ENCODE peak calls at places on chromosomes 12 and 14, in six cellular contexts. J, I, C, V, B and K are unnamed samples.

GRCh38 chr12:69254046-69254445 is 14.7 kb downstream of the CPSF6 start:
- DNase-seq in B (peak; percentile 17), I (no peak), V (no peak), J (no peak), C (peak; percentile 67), K (no peak)

GRCh38 chr12:117707861-117708260 is 260.9 kb downstream of the KSR2 start:
- DNase-seq in C (no peak), J (no peak), V (no peak), I (no peak), B (no peak), K (no peak)

GRCh38 chr12:96487214-96487613 is 2.2 kb upstream of the CFAP54 start:
- DNase-seq in V (no peak), J (no peak), I (no peak), B (no peak), C (peak; percentile 91), K (no peak)

GRCh38 chr14:98143566-98143965 is 1128.4 kb downstream of the BCL11B start:
- DNase-seq in I (no peak), V (no peak), J (no peak), B (no peak), C (no peak), K (no peak)

GRCh38 chr14:36835145-36835544 is 173.5 kb downstream of the PAX9 start:
- DNase-seq in I (no peak), V (no peak), C (no peak), J (no peak), B (no peak), K (no peak)

GRCh38 chr14:68730811-68731425 is 61.9 kb downstream of the ZFP36L1 start:
- DNase-seq in J (no peak), I (no peak), C (no peak), V (no peak), B (no peak), K (no peak)

GRCh38 chr12:31235868-31236395 is 90.0 kb downstream of the SINHCAF start:
- DNase-seq in J (no peak), I (no peak), C (peak; percentile 6), B (no peak), V (no peak), K (no peak)

GRCh38 chr14:31880935-31881334 is 196.2 kb upstream of the ARHGAP5 start:
- DNase-seq in V (no peak), J (no peak), B (no peak), C (peak; percentile 92), I (peak; percentile 34), K (no peak)

GRCh38 chr12:38386238-38386985 is 69.8 kb downstream of the ALG10B start:
- DNase-seq in B (no peak), C (no peak), J (no peak), V (no peak), I (peak; percentile 36), K (no peak)

GRCh38 chr14:89719371-89720075 is 235.0 kb downstream of the EFCAB11 start:
- DNase-seq in C (no peak), I (no peak), J (no peak), B (no peak), V (no peak), K (no peak)

GRCh38 chr14:38208825-38209562 is 1.3 kb downstream of the SSTR1 start:
- DNase-seq in B (no peak), J (no peak), V (no peak), C (peak; percentile 53), I (no peak), K (no peak)

GRCh38 chr12:22543246-22544037 is 900 bp downstream of the C2CD5 start:
- DNase-seq in B (peak; percentile 29), V (peak; percentile 57), J (peak; percentile 19), C (peak; percentile 22), I (no peak), K (peak; percentile 63)

GRCh38 chr12:6275609-6276246 is 34.8 kb upstream of the PLEKHG6 start:
- DNase-seq in B (no peak), I (no peak), V (no peak), C (no peak), J (no peak), K (no peak)

GRCh38 chr12:121038861-121039654 is at the start of gene OASL:
- DNase-seq in B (peak; percentile 57), C (peak; percentile 89), I (peak; percentile 80), J (peak; percentile 5), V (no peak), K (peak; percentile 47)

GRCh38 chr14:70641548-70642312 is at the start of gene TTC9:
- DNase-seq in V (no peak), J (no peak), I (no peak), B (peak; percentile 39), C (no peak), K (no peak)

GRCh38 chr12:124692443-124692842 is 125.0 kb upstream of the NCOR2 start:
- DNase-seq in V (no peak), I (no peak), B (no peak), C (no peak), J (no peak), K (no peak)

GRCh38 chr12:14239350-14239934 is 126.0 kb upstream of the ATF7IP start:
- DNase-seq in J (no peak), C (peak; percentile 60), V (no peak), B (no peak), I (no peak), K (no peak)

GRCh38 chr12:54981796-54982195 is 2.8 kb downstream of the TESPA1 start:
- DNase-seq in V (no peak), I (no peak), J (no peak), C (no peak), B (no peak), K (no peak)

GRCh38 chr14:64817631-64818030 is 62.1 kb downstream of the SPTB start:
- DNase-seq in J (no peak), I (no peak), V (no peak), C (no peak), B (no peak), K (no peak)

GRCh38 chr12:21073822-21074460 is 57.1 kb upstream of the SLCO1B1 start:
- DNase-seq in B (no peak), V (no peak), I (peak; percentile 18), C (no peak), J (no peak), K (no peak)

GRCh38 chr12:109586385-109587296 is 13.0 kb downstream of the MVK start:
- DNase-seq in B (no peak), J (no peak), C (no peak), V (no peak), I (no peak), K (no peak)

GRCh38 chr14:94936901-94937321 is 167.0 kb upstream of the GSC start:
- DNase-seq in V (no peak), C (no peak), J (no peak), I (no peak), B (no peak), K (no peak)

GRCh38 chr12:49108958-49109404 is 1.7 kb downstream of the LMBR1L start:
- DNase-seq in V (no peak), B (no peak), I (no peak), J (no peak), C (peak; percentile 57), K (no peak)